ENCODE peak calls at places on chromosomes 3 and 15, in eight cellular contexts. J is left ventricle myocardium inferior, D is stomach, A is breast epithelium, Y is cardiac muscle cell, X is psoas muscle, O is neural progenitor cell, I is upper lobe of left lung. H is an unnamed sample.
A peak's percentile ranks its signal among the peaks of the same experiment; 100 is the strongest.

GRCh38 chr3:87548271-87548670 is 271.9 kb upstream of the POU1F1 start:
- DNase-seq in O (no peak), D (no peak), Y (no peak), I (no peak), X (no peak), J (no peak), A (no peak), H (no peak)

GRCh38 chr15:41603941-41604660 is 45.1 kb downstream of the TYRO3 start:
- DNase-seq in Y (peak; percentile 90), O (peak; percentile 88), A (peak; percentile 60), J (peak; percentile 46), I (peak; percentile 60), D (peak; percentile 57), X (peak; percentile 55), H (peak; percentile 72)

GRCh38 chr3:31253782-31254181 is 278.9 kb upstream of the STT3B start:
- DNase-seq in Y (peak; percentile 41), D (no peak), I (no peak), J (no peak), X (no peak), A (no peak), O (no peak), H (no peak)

GRCh38 chr3:113736548-113737089 is 9.4 kb downstream of the NAA50 start:
- DNase-seq in X (no peak), D (no peak), O (peak; percentile 45), A (no peak), Y (peak; percentile 79), J (no peak), I (no peak), H (no peak)

GRCh38 chr3:16927485-16927884 is 42.7 kb downstream of the PLCL2 start:
- DNase-seq in O (no peak), X (no peak), D (no peak), I (no peak), Y (no peak), J (no peak), A (no peak), H (peak; percentile 32)

GRCh38 chr3:70824785-70825184 is 512.3 kb upstream of the MDFIC2 start:
- DNase-seq in Y (peak; percentile 61), I (no peak), A (no peak), X (peak; percentile 13), O (no peak), J (no peak), D (no peak), H (no peak)

GRCh38 chr3:18416332-18416731 is 8.8 kb downstream of the SATB1 start:
- DNase-seq in D (no peak), J (no peak), Y (no peak), O (no peak), X (no peak), A (no peak), I (no peak), H (no peak)

GRCh38 chr3:142459929-142460328 is 12.1 kb upstream of the XRN1 start:
- DNase-seq in O (no peak), X (no peak), D (no peak), A (no peak), Y (peak; percentile 36), J (no peak), I (no peak), H (no peak)

GRCh38 chr3:158420654-158421396 is 150.2 kb upstream of the MLF1 start:
- DNase-seq in J (no peak), X (no peak), O (no peak), Y (peak; percentile 57), I (no peak), D (no peak), A (no peak), H (no peak)

GRCh38 chr15:56732135-56732880 is 1.0 kb downstream of the ZNF280D start:
- DNase-seq in I (no peak), D (no peak), A (no peak), J (no peak), X (no peak), Y (peak; percentile 79), O (no peak), H (no peak)

GRCh38 chr3:112297714-112298113 is 3.7 kb upstream of the SLC9C1 start:
- DNase-seq in X (no peak), A (no peak), O (no peak), D (no peak), J (no peak), Y (no peak), I (no peak), H (no peak)

GRCh38 chr3:64203969-64204632 is 21.2 kb downstream of the PRICKLE2 start:
- DNase-seq in D (no peak), J (no peak), X (no peak), Y (no peak), O (no peak), I (no peak), A (no peak), H (no peak)

GRCh38 chr15:79083154-79083553 is 7.4 kb downstream of the RASGRF1 start:
- DNase-seq in X (no peak), Y (no peak), O (no peak), I (peak; percentile 5), J (no peak), A (no peak), D (no peak), H (no peak)

GRCh38 chr15:40103864-40104271 is 4.8 kb downstream of the BMF start:
- DNase-seq in A (no peak), O (no peak), I (no peak), Y (no peak), X (no peak), J (no peak), D (no peak), H (no peak)

GRCh38 chr3:159416854-159417253 is 571.8 kb upstream of the IL12A start:
- DNase-seq in O (peak; percentile 39), Y (peak; percentile 19), A (no peak), I (no peak), D (no peak), J (no peak), X (no peak), H (no peak)

GRCh38 chr3:135246027-135246426 is 451.0 kb downstream of the EPHB1 start:
- DNase-seq in A (no peak), I (no peak), O (no peak), X (no peak), Y (no peak), D (no peak), J (no peak), H (no peak)

GRCh38 chr3:195834675-195835583 is 23.2 kb upstream of the MUC4 start:
- DNase-seq in J (no peak), O (peak; percentile 1), I (no peak), D (no peak), Y (no peak), A (no peak), X (no peak), H (no peak)

GRCh38 chr15:31328999-31329639 is 2.5 kb downstream of the KLF13 start:
- DNase-seq in I (peak; percentile 79), D (no peak), X (no peak), Y (no peak), J (no peak), O (peak; percentile 58), A (no peak), H (peak; percentile 39)

GRCh38 chr3:29978036-29978435 is 628.4 kb upstream of the TGFBR2 start:
- DNase-seq in X (no peak), I (no peak), Y (no peak), O (no peak), A (no peak), D (no peak), J (no peak), H (no peak)

GRCh38 chr15:47397587-47397986 is 319.7 kb upstream of the SEMA6D start:
- DNase-seq in Y (peak; percentile 31), I (no peak), O (no peak), A (no peak), J (no peak), X (no peak), D (no peak), H (no peak)

GRCh38 chr3:108953210-108953609 is 469 bp downstream of the GUCA1C start:
- DNase-seq in D (no peak), J (no peak), Y (no peak), O (no peak), X (no peak), I (no peak), A (no peak), H (no peak)

DNA sequence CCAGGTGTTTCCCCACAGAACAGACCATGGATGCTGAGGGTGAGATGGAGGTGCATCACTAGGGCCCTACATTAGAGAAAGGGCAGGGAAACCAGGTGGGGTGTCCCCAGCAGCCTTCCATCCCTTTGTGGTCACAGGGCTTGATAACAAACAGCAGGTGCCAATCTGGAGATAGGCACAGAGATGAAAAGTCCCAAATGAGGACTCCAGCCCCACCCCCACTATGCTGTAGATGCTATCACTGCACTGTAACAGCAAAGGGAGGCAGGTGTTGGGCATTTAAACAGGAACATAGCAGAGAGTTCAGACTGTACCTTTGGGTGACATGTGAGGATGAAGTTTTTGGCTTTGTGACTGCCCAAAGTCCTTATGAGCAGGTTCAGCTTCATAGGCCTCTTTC is 21.4 kb downstream of the IL20RB start:
- DNase-seq in D (no peak), Y (no peak), J (no peak), A (no peak), I (no peak), O (no peak), X (no peak), H (no peak)
- H3K4me3 ChIP-seq in D (no peak overlapping the region), Y (no peak overlapping the region), J (no peak overlapping the region), A (no peak overlapping the region), I (no peak overlapping the region), O (no peak overlapping the region), X (no peak overlapping the region), H (no peak overlapping the region)

GRCh38 chr15:43081283-43081682 is 24.6 kb downstream of the UBR1 start:
- DNase-seq in D (no peak), I (no peak), J (no peak), X (no peak), A (no peak), Y (no peak), O (no peak), H (no peak)
- TF ChIP-seq CTCF in D (no peak), I (no peak), J (no peak), X (no peak), A (no peak), Y (no peak), O (no peak), H (no peak)

DNA sequence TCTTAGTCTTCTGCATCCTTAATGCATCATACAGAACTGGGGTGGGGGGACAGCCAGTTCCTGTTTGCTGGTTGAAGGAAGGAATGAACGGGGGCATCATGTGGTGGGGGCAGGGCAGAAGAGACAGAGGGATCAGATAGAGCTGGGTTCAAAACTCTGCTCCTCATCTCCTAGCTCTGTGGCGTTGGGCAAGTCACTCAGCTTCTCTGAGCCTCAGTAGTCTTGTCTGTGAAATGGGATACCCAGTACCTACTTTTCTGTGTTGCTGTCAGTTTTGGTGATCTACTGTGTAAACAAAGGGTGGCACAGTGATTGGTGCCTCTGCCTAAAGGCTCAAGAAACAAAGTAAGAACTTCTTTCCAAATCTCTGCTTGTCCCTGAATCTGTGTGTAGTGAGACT is 36.3 kb downstream of the RHCG start:
- DNase-seq in A (no peak), Y (no peak), O (no peak), X (no peak), I (no peak), D (no peak), J (no peak), H (no peak)
- H3K27ac ChIP-seq in A (no peak overlapping the region), Y (no peak overlapping the region), O (no peak overlapping the region), X (no peak overlapping the region), I (no peak overlapping the region), D (no peak overlapping the region), J (no peak overlapping the region), H (peak overlapping the region; percentile 70)

GRCh38 chr15:25055356-25056068 is 100.7 kb downstream of the SNRPN start:
- DNase-seq in J (no peak), O (no peak), D (peak; percentile 22), I (peak; percentile 18), Y (no peak), A (no peak), X (no peak), H (no peak)
- H3K4me3 ChIP-seq in J (no peak overlapping the region), O (no peak overlapping the region), D (no peak overlapping the region), I (no peak overlapping the region), Y (no peak overlapping the region), A (no peak overlapping the region), X (no peak overlapping the region), H (no peak overlapping the region)

H was measured in WERI-Rb-1.